ENCODE peak calls at places on chromosome 17, in six cellular contexts. One of them, this sample, is unnamed.

GRCh38 chr17:79385962-79386563 is 224.8 kb downstream of the RBFOX3 start:
- DNase-seq in fibroblast of pulmonary artery: no peak
- DNase-seq in gastrocnemius medialis: no peak
- DNase-seq in fibroblast of the aortic adventitia: no peak
- DNase-seq in tibial artery: no peak
- DNase-seq in CD8-positive, alpha-beta T cell: no peak
- DNase-seq in this sample: no peak

GRCh38 chr17:75404739-75405364 is 626 bp downstream of the GRB2 start:
- DNase-seq in fibroblast of pulmonary artery: peak
- DNase-seq in gastrocnemius medialis: no peak
- DNase-seq in fibroblast of the aortic adventitia: peak
- DNase-seq in tibial artery: peak
- DNase-seq in CD8-positive, alpha-beta T cell: peak
- DNase-seq in this sample: no peak

GRCh38 chr17:38914741-38915638 is 10.4 kb upstream of the LASP1NB start:
- DNase-seq in fibroblast of pulmonary artery: no peak
- DNase-seq in gastrocnemius medialis: no peak
- DNase-seq in fibroblast of the aortic adventitia: no peak
- DNase-seq in tibial artery: peak
- DNase-seq in CD8-positive, alpha-beta T cell: no peak
- DNase-seq in this sample: no peak

GRCh38 chr17:5014357-5014756 is 16.6 kb downstream of the KIF1C start:
- DNase-seq in fibroblast of pulmonary artery: no peak
- DNase-seq in gastrocnemius medialis: no peak
- DNase-seq in fibroblast of the aortic adventitia: no peak
- DNase-seq in tibial artery: no peak
- DNase-seq in CD8-positive, alpha-beta T cell: no peak
- DNase-seq in this sample: no peak

GRCh38 chr17:82882715-82883446 is 43.1 kb upstream of the ZNF750 start:
- DNase-seq in fibroblast of pulmonary artery: no peak
- DNase-seq in gastrocnemius medialis: no peak
- DNase-seq in fibroblast of the aortic adventitia: no peak
- DNase-seq in tibial artery: no peak
- DNase-seq in CD8-positive, alpha-beta T cell: peak
- DNase-seq in this sample: no peak

GRCh38 chr17:80443916-80444708 is 29.1 kb downstream of the ENDOV start:
- DNase-seq in fibroblast of pulmonary artery: no peak
- DNase-seq in gastrocnemius medialis: no peak
- DNase-seq in fibroblast of the aortic adventitia: no peak
- DNase-seq in tibial artery: no peak
- DNase-seq in CD8-positive, alpha-beta T cell: no peak
- DNase-seq in this sample: no peak

GRCh38 chr17:65703891-65704290 is 142.4 kb upstream of the AXIN2 start:
- DNase-seq in fibroblast of pulmonary artery: no peak
- DNase-seq in gastrocnemius medialis: no peak
- DNase-seq in fibroblast of the aortic adventitia: no peak
- DNase-seq in tibial artery: no peak
- DNase-seq in CD8-positive, alpha-beta T cell: no peak
- DNase-seq in this sample: no peak

GRCh38 chr17:82457071-82457789 is 1.3 kb upstream of the NARF start:
- DNase-seq in fibroblast of pulmonary artery: peak
- DNase-seq in gastrocnemius medialis: no peak
- DNase-seq in fibroblast of the aortic adventitia: peak
- DNase-seq in tibial artery: no peak
- DNase-seq in CD8-positive, alpha-beta T cell: no peak
- DNase-seq in this sample: no peak

GRCh38 chr17:67080804-67081203 is 36.5 kb downstream of the CACNG1 start:
- DNase-seq in fibroblast of pulmonary artery: no peak
- DNase-seq in gastrocnemius medialis: no peak
- DNase-seq in fibroblast of the aortic adventitia: no peak
- DNase-seq in tibial artery: no peak
- DNase-seq in CD8-positive, alpha-beta T cell: no peak
- DNase-seq in this sample: peak

GRCh38 chr17:80798595-80799552 is 192.8 kb upstream of the CHMP6 start:
- DNase-seq in fibroblast of pulmonary artery: no peak
- DNase-seq in gastrocnemius medialis: no peak
- DNase-seq in fibroblast of the aortic adventitia: no peak
- DNase-seq in tibial artery: no peak
- DNase-seq in CD8-positive, alpha-beta T cell: no peak
- DNase-seq in this sample: no peak

GRCh38 chr17:27452828-27453227 is 3.4 kb upstream of the KSR1 start:
- DNase-seq in fibroblast of pulmonary artery: no peak
- DNase-seq in gastrocnemius medialis: no peak
- DNase-seq in fibroblast of the aortic adventitia: no peak
- DNase-seq in tibial artery: no peak
- DNase-seq in CD8-positive, alpha-beta T cell: no peak
- DNase-seq in this sample: no peak

GRCh38 chr17:65868881-65869280 is 307.4 kb upstream of the AXIN2 start:
- DNase-seq in fibroblast of pulmonary artery: no peak
- DNase-seq in gastrocnemius medialis: no peak
- DNase-seq in fibroblast of the aortic adventitia: no peak
- DNase-seq in tibial artery: no peak
- DNase-seq in CD8-positive, alpha-beta T cell: no peak
- DNase-seq in this sample: no peak

GRCh38 chr17:80565347-80566053 is 20.9 kb downstream of the RPTOR start:
- DNase-seq in fibroblast of pulmonary artery: no peak
- DNase-seq in gastrocnemius medialis: no peak
- DNase-seq in fibroblast of the aortic adventitia: no peak
- DNase-seq in tibial artery: no peak
- DNase-seq in CD8-positive, alpha-beta T cell: no peak
- DNase-seq in this sample: no peak

GRCh38 chr17:78892520-78892919 is 10.5 kb downstream of the CEP295NL start:
- DNase-seq in fibroblast of pulmonary artery: no peak
- DNase-seq in gastrocnemius medialis: no peak
- DNase-seq in fibroblast of the aortic adventitia: no peak
- DNase-seq in tibial artery: no peak
- DNase-seq in CD8-positive, alpha-beta T cell: no peak
- DNase-seq in this sample: no peak

GRCh38 chr17:70144260-70144846 is 25.0 kb upstream of the KCNJ2 start:
- DNase-seq in fibroblast of pulmonary artery: peak
- DNase-seq in gastrocnemius medialis: no peak
- DNase-seq in fibroblast of the aortic adventitia: peak
- DNase-seq in tibial artery: no peak
- DNase-seq in CD8-positive, alpha-beta T cell: no peak
- DNase-seq in this sample: no peak

GRCh38 chr17:16488572-16488997 is 3.4 kb downstream of the LRRC75A start:
- DNase-seq in fibroblast of pulmonary artery: no peak
- DNase-seq in gastrocnemius medialis: no peak
- DNase-seq in fibroblast of the aortic adventitia: no peak
- DNase-seq in tibial artery: no peak
- DNase-seq in CD8-positive, alpha-beta T cell: no peak
- DNase-seq in this sample: no peak

GRCh38 chr17:50540485-50541401 is 6.2 kb upstream of the SPATA20 start:
- DNase-seq in fibroblast of pulmonary artery: no peak
- DNase-seq in gastrocnemius medialis: no peak
- DNase-seq in fibroblast of the aortic adventitia: no peak
- DNase-seq in tibial artery: no peak
- DNase-seq in CD8-positive, alpha-beta T cell: no peak
- DNase-seq in this sample: no peak

GRCh38 chr17:72400488-72400827 is 279.6 kb downstream of the SOX9 start:
- DNase-seq in fibroblast of pulmonary artery: no peak
- DNase-seq in gastrocnemius medialis: no peak
- DNase-seq in fibroblast of the aortic adventitia: no peak
- DNase-seq in tibial artery: no peak
- DNase-seq in CD8-positive, alpha-beta T cell: no peak
- DNase-seq in this sample: no peak

GRCh38 chr17:32795339-32795979 is 81.5 kb downstream of the MYO1D start:
- DNase-seq in fibroblast of pulmonary artery: no peak
- DNase-seq in gastrocnemius medialis: no peak
- DNase-seq in fibroblast of the aortic adventitia: no peak
- DNase-seq in tibial artery: no peak
- DNase-seq in CD8-positive, alpha-beta T cell: no peak
- DNase-seq in this sample: no peak

GRCh38 chr17:63480192-63480784 is 3.4 kb downstream of the ACE start:
- DNase-seq in fibroblast of pulmonary artery: no peak
- DNase-seq in gastrocnemius medialis: no peak
- DNase-seq in fibroblast of the aortic adventitia: no peak
- DNase-seq in tibial artery: no peak
- DNase-seq in CD8-positive, alpha-beta T cell: no peak
- DNase-seq in this sample: no peak

GRCh38 chr17:79800325-79801155 is 3.7 kb upstream of the CBX8 start:
- DNase-seq in fibroblast of pulmonary artery: peak
- DNase-seq in gastrocnemius medialis: no peak
- DNase-seq in fibroblast of the aortic adventitia: peak
- DNase-seq in tibial artery: no peak
- DNase-seq in CD8-positive, alpha-beta T cell: no peak
- DNase-seq in this sample: no peak

GRCh38 chr17:49964539-49965521 is 4.2 kb upstream of the DLX4 start:
- DNase-seq in fibroblast of pulmonary artery: no peak
- DNase-seq in gastrocnemius medialis: no peak
- DNase-seq in fibroblast of the aortic adventitia: no peak
- DNase-seq in tibial artery: no peak
- DNase-seq in CD8-positive, alpha-beta T cell: peak
- DNase-seq in this sample: no peak

GRCh38 chr17:49730078-49730786 is 22.5 kb upstream of the SLC35B1 start:
- DNase-seq in fibroblast of pulmonary artery: peak
- DNase-seq in gastrocnemius medialis: peak
- DNase-seq in fibroblast of the aortic adventitia: peak
- DNase-seq in tibial artery: peak
- DNase-seq in CD8-positive, alpha-beta T cell: no peak
- DNase-seq in this sample: no peak

GRCh38 chr17:55303701-55304145 is 39.0 kb downstream of the HLF start:
- DNase-seq in fibroblast of pulmonary artery: peak
- DNase-seq in gastrocnemius medialis: no peak
- DNase-seq in fibroblast of the aortic adventitia: peak
- DNase-seq in tibial artery: no peak
- DNase-seq in CD8-positive, alpha-beta T cell: no peak
- DNase-seq in this sample: no peak
- TF ChIP-seq CTCF in fibroblast of pulmonary artery: no peak
- TF ChIP-seq CTCF in gastrocnemius medialis: no peak
- TF ChIP-seq CTCF in fibroblast of the aortic adventitia: peak
- TF ChIP-seq CTCF in tibial artery: no peak
- TF ChIP-seq CTCF in CD8-positive, alpha-beta T cell: no peak
- TF ChIP-seq CTCF in this sample: no peak

GRCh38 chr17:14299261-14300093 is 1.4 kb upstream of the HS3ST3B1 start:
- DNase-seq in fibroblast of pulmonary artery: peak
- DNase-seq in gastrocnemius medialis: no peak
- DNase-seq in fibroblast of the aortic adventitia: peak
- DNase-seq in tibial artery: no peak
- DNase-seq in CD8-positive, alpha-beta T cell: peak
- DNase-seq in this sample: no peak

GRCh38 chr17:14301761-14302401 is 1.0 kb downstream of the HS3ST3B1 start:
- DNase-seq in fibroblast of pulmonary artery: peak
- DNase-seq in gastrocnemius medialis: no peak
- DNase-seq in fibroblast of the aortic adventitia: peak
- DNase-seq in tibial artery: no peak
- DNase-seq in CD8-positive, alpha-beta T cell: peak
- DNase-seq in this sample: peak

GRCh38 chr17:14302421-14303099 is 1.7 kb downstream of the HS3ST3B1 start:
- DNase-seq in fibroblast of pulmonary artery: peak
- DNase-seq in gastrocnemius medialis: peak
- DNase-seq in fibroblast of the aortic adventitia: peak
- DNase-seq in tibial artery: peak
- DNase-seq in CD8-positive, alpha-beta T cell: peak
- DNase-seq in this sample: peak

GRCh38 chr17:14300628-14301278 is at the start of gene HS3ST3B1:
- DNase-seq in fibroblast of pulmonary artery: peak
- DNase-seq in gastrocnemius medialis: peak
- DNase-seq in fibroblast of the aortic adventitia: peak
- DNase-seq in tibial artery: peak
- DNase-seq in CD8-positive, alpha-beta T cell: peak
- DNase-seq in this sample: peak

DNA sequence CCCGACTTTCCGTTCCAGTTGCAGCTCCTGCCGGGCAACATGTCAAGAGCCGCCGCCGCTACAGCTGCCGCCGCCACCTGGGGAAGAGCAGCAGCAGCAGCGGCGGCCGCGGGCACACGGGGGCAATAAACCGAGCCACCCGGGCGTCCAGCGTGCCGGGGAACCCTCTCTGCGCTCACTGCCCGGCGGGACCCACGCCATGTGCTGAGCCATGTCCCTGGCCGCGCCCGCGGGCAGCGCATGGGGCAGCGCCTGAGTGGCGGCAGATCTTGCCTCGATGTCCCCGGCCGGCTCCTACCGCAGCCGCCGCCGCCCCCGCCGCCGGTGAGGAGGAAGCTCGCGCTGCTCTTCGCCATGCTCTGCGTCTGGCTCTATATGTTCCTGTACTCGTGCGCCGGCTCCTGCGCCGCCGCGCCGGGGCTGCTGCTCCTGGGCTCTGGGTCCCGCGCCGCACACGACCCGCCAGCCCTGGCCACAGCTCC is 439 bp downstream of the HS3ST3B1 start:
- DNase-seq in fibroblast of pulmonary artery: no peak
- DNase-seq in gastrocnemius medialis: no peak
- DNase-seq in fibroblast of the aortic adventitia: no peak
- DNase-seq in tibial artery: no peak
- DNase-seq in CD8-positive, alpha-beta T cell: peak
- DNase-seq in this sample: peak
- TF ChIP-seq CTCF in fibroblast of pulmonary artery: no peak
- TF ChIP-seq CTCF in gastrocnemius medialis: no peak
- TF ChIP-seq CTCF in fibroblast of the aortic adventitia: no peak
- TF ChIP-seq CTCF in tibial artery: no peak
- TF ChIP-seq CTCF in CD8-positive, alpha-beta T cell: no peak
- TF ChIP-seq CTCF in this sample: no peak

GRCh38 chr17:7632492-7632894 is 2.6 kb downstream of the SHBG start:
- DNase-seq in fibroblast of pulmonary artery: peak
- DNase-seq in gastrocnemius medialis: no peak
- DNase-seq in fibroblast of the aortic adventitia: peak
- DNase-seq in tibial artery: no peak
- DNase-seq in CD8-positive, alpha-beta T cell: no peak
- DNase-seq in this sample: no peak

GRCh38 chr17:7636192-7636591 is 6.3 kb downstream of the SHBG start:
- DNase-seq in fibroblast of pulmonary artery: no peak
- DNase-seq in gastrocnemius medialis: no peak
- DNase-seq in fibroblast of the aortic adventitia: no peak
- DNase-seq in tibial artery: no peak
- DNase-seq in CD8-positive, alpha-beta T cell: no peak
- DNase-seq in this sample: no peak

GRCh38 chr17:7631398-7632380 is 1.8 kb downstream of the SHBG start:
- DNase-seq in fibroblast of pulmonary artery: no peak
- DNase-seq in gastrocnemius medialis: no peak
- DNase-seq in fibroblast of the aortic adventitia: no peak
- DNase-seq in tibial artery: no peak
- DNase-seq in CD8-positive, alpha-beta T cell: no peak
- DNase-seq in this sample: peak

GRCh38 chr17:7633093-7633492 is 3.2 kb downstream of the SHBG start:
- DNase-seq in fibroblast of pulmonary artery: no peak
- DNase-seq in gastrocnemius medialis: no peak
- DNase-seq in fibroblast of the aortic adventitia: no peak
- DNase-seq in tibial artery: no peak
- DNase-seq in CD8-positive, alpha-beta T cell: no peak
- DNase-seq in this sample: no peak

DNA sequence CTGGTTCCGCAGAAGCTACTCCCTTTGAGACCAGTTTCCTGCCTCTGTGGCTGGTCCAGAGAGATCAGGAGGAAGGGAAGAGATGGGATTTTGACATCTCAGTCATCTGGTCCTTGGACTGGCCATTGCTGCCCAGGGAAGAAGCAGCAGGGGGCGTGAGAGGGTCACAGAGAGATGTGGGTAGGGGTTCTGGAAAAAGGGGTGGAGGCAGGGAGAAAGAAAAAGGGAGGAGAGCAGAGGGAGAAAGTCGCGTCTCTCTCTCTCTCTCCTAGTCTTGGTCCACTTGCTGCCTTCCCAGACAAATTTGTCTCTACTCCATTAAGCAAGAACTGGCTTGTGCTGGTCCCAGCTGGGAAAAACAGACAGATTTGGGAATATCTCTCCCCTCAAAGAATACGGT is 4.4 kb downstream of the SHBG start:
- DNase-seq in fibroblast of pulmonary artery: peak
- DNase-seq in gastrocnemius medialis: no peak
- DNase-seq in fibroblast of the aortic adventitia: peak
- DNase-seq in tibial artery: no peak
- DNase-seq in CD8-positive, alpha-beta T cell: no peak
- DNase-seq in this sample: peak
- TF ChIP-seq CTCF in fibroblast of pulmonary artery: peak
- TF ChIP-seq CTCF in gastrocnemius medialis: peak
- TF ChIP-seq CTCF in fibroblast of the aortic adventitia: peak
- TF ChIP-seq CTCF in tibial artery: peak
- TF ChIP-seq CTCF in CD8-positive, alpha-beta T cell: no peak
- TF ChIP-seq CTCF in this sample: peak

GRCh38 chr17:42520540-42520951 is 15.5 kb upstream of the NAGLU start:
- DNase-seq in fibroblast of pulmonary artery: no peak
- DNase-seq in gastrocnemius medialis: no peak
- DNase-seq in fibroblast of the aortic adventitia: no peak
- DNase-seq in tibial artery: no peak
- DNase-seq in CD8-positive, alpha-beta T cell: no peak
- DNase-seq in this sample: no peak
- TF ChIP-seq CTCF in fibroblast of pulmonary artery: peak
- TF ChIP-seq CTCF in gastrocnemius medialis: no peak
- TF ChIP-seq CTCF in fibroblast of the aortic adventitia: peak
- TF ChIP-seq CTCF in tibial artery: no peak
- TF ChIP-seq CTCF in CD8-positive, alpha-beta T cell: no peak
- TF ChIP-seq CTCF in this sample: no peak

This sample was measured in GM13976.